ENCODE peak calls at places on chromosome 19, in six cellular contexts. U is GM12878, D is NT2/D1, L is HCT116, J is K562, R is H1. Q is an unnamed sample.

GRCh38 chr19:27971869-27972268 is 1241.1 kb downstream of the UQCRFS1 start:
- DNase-seq in D (no peak), U (no peak), R (no peak), J (no peak), L (no peak), Q (no peak)

GRCh38 chr19:12985049-12985776 is 10.1 kb upstream of the NFIX start:
- DNase-seq in U (no peak), L (peak), J (peak), D (no peak), R (no peak), Q (peak)

GRCh38 chr19:35279985-35280821 is 2.1 kb upstream of the HAMP start:
- DNase-seq in D (no peak), J (no peak), R (no peak), L (no peak), U (peak), Q (peak)

GRCh38 chr19:3798137-3798536 is 12.0 kb upstream of the MATK start:
- DNase-seq in J (no peak), L (no peak), U (no peak), R (no peak), D (no peak), Q (no peak)

GRCh38 chr19:28633223-28634030 is 579.5 kb downstream of the UQCRFS1 start:
- DNase-seq in J (peak), D (peak), L (no peak), R (peak), U (no peak), Q (no peak)

GRCh38 chr19:37964109-37964508 is 57.1 kb downstream of the SIPA1L3 start:
- DNase-seq in U (no peak), L (no peak), J (no peak), D (no peak), R (no peak), Q (no peak)

GRCh38 chr19:6248856-6249255 is 30.9 kb downstream of the MLLT1 start:
- DNase-seq in J (no peak), D (no peak), U (no peak), R (no peak), L (no peak), Q (no peak)

GRCh38 chr19:15759962-15760565 is 22.3 kb downstream of the OR10H3 start:
- DNase-seq in R (no peak), U (no peak), L (peak), J (no peak), D (no peak), Q (peak)

GRCh38 chr19:44303305-44303704 is 1.5 kb downstream of the ZNF235 start:
- DNase-seq in U (no peak), L (no peak), J (no peak), R (no peak), D (no peak), Q (no peak)

GRCh38 chr19:14383898-14384669 is 2.8 kb downstream of the ADGRE5 start:
- DNase-seq in J (peak), R (no peak), U (no peak), L (no peak), D (no peak), Q (no peak)

GRCh38 chr19:36215276-36216171 is 618 bp downstream of the ZNF146 start:
- DNase-seq in U (no peak), R (no peak), L (no peak), J (no peak), D (no peak), Q (no peak)

GRCh38 chr19:34667349-34668076 is 9.4 kb downstream of the SCGB2B2 start:
- DNase-seq in L (no peak), U (no peak), J (peak), R (no peak), D (no peak), Q (peak)

GRCh38 chr19:1239420-1239795 is 1.6 kb upstream of the CBARP start:
- DNase-seq in L (no peak), U (no peak), D (no peak), J (no peak), R (no peak), Q (no peak)

GRCh38 chr19:14337510-14337909 is 43.7 kb upstream of the ADGRE5 start:
- DNase-seq in L (peak), J (peak), D (peak), R (peak), U (no peak), Q (no peak)

GRCh38 chr19:29540128-29540527 is 14.3 kb downstream of the VSTM2B start:
- DNase-seq in J (no peak), R (no peak), D (no peak), U (no peak), L (no peak), Q (no peak)

GRCh38 chr19:16678498-16678897 is 17.6 kb downstream of the TMEM38A start:
- DNase-seq in L (no peak), U (no peak), D (no peak), J (no peak), R (no peak), Q (no peak)

GRCh38 chr19:4067396-4068057 is 828 bp upstream of the ZBTB7A start:
- DNase-seq in D (no peak), R (no peak), U (no peak), J (peak), L (no peak), Q (no peak)

GRCh38 chr19:1487576-1488281 is 2.4 kb downstream of the PCSK4 start:
- DNase-seq in U (no peak), L (no peak), J (no peak), R (no peak), D (no peak), Q (no peak)

GRCh38 chr19:17394891-17395415 is 957 bp upstream of the CCDC194 start:
- DNase-seq in J (peak), U (no peak), D (peak), R (peak), L (peak), Q (no peak)

GRCh38 chr19:14700711-14701110 is 10.9 kb downstream of the ZNF333 start:
- DNase-seq in J (no peak), U (no peak), R (no peak), L (no peak), D (no peak), Q (no peak)

GRCh38 chr19:797528-798414 is 519 bp downstream of the PTBP1 start:
- DNase-seq in U (peak), J (peak), D (no peak), L (peak), R (peak), Q (peak)

GRCh38 chr19:23547816-23548430 is 139.1 kb downstream of the ZNF675 start:
- DNase-seq in J (no peak), L (no peak), R (no peak), D (no peak), U (no peak), Q (no peak)

GRCh38 chr19:54162241-54162805 is 2.8 kb upstream of the LENG1 start:
- DNase-seq in D (no peak), L (peak), J (peak), R (peak), U (no peak), Q (no peak)

GRCh38 chr19:21698215-21698614 is 69.2 kb downstream of the ZNF100 start:
- DNase-seq in R (no peak), L (no peak), J (no peak), U (no peak), D (peak), Q (peak)

GRCh38 chr19:14786421-14786851 is 8.1 kb upstream of the ADGRE2 start:
- DNase-seq in R (peak), L (no peak), J (peak), D (peak), U (no peak), Q (no peak)

GRCh38 chr19:731000-731399 is 19.9 kb upstream of the MISP start:
- DNase-seq in U (no peak), D (no peak), R (no peak), J (no peak), L (no peak), Q (no peak)

GRCh38 chr19:3189702-3190469 is 4.2 kb downstream of the NCLN start:
- DNase-seq in J (peak), U (no peak), L (no peak), R (no peak), D (no peak), Q (no peak)

GRCh38 chr19:681029-681626 is 4.9 kb downstream of the FSTL3 start:
- DNase-seq in R (no peak), D (peak), U (no peak), J (peak), L (no peak), Q (no peak)

GRCh38 chr19:31539386-31539785 is 190.2 kb upstream of the TSHZ3 start:
- DNase-seq in J (no peak), R (peak), U (no peak), L (no peak), D (no peak), Q (no peak)

GRCh38 chr19:31537136-31537535 is 187.9 kb upstream of the TSHZ3 start:
- DNase-seq in L (no peak), D (no peak), J (no peak), U (no peak), R (peak), Q (no peak)

GRCh38 chr19:31543456-31543855 is 194.2 kb upstream of the TSHZ3 start:
- DNase-seq in J (no peak), R (no peak), D (no peak), L (no peak), U (no peak), Q (no peak)

GRCh38 chr19:31538879-31539278 is 189.6 kb upstream of the TSHZ3 start:
- DNase-seq in D (no peak), U (no peak), J (no peak), L (no peak), R (peak), Q (no peak)

DNA sequence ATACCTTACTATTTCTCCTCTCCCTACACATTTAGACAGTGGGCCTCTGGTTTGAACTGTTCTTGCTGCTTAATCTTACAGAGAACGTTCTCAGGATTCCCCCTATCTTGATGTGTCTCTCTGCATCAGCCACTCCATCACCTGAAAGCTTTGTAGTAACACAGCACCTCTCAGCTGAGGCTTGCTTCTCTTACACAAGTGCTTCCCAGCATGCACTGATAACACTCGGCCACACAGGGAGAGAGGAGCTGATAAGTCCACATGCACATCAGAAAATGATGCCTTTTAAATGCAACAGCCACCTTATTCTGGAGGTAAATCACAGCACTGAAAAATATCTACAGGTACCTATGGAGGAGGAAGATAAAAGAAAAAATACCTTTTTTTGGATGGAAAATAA is 192.2 kb upstream of the TSHZ3 start:
- DNase-seq in L (no peak), R (no peak), U (no peak), J (no peak), D (no peak), Q (no peak)
- TF ChIP-seq ZNF274 in L (no peak), R (no peak), U (no peak), J (no peak), D (no peak), Q (no peak)

DNA sequence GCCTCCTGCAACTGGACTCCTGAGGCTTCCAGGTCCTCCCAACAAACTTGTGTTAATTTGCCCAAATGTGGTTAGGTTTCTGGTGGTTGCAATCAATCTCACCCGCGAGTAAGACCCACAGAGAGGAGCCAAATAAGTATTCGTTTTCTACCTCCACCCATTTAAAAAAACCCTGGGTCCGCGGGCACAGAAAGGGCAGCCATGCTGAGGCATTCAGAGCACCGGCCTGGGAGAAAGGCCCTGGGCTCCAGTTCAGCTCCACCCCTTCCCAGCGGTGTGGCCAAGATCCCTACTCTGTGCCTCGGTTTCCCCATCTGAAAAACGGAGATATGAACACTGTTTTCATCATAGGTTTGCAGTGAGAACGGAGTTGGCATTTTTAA is 56.9 kb downstream of the PEPD start:
- DNase-seq in R (no peak), L (no peak), J (no peak), D (no peak), U (no peak), Q (no peak)
- TF ChIP-seq ZNF274 in R (no peak), L (no peak), J (no peak), D (no peak), U (no peak), Q (no peak)

DNA sequence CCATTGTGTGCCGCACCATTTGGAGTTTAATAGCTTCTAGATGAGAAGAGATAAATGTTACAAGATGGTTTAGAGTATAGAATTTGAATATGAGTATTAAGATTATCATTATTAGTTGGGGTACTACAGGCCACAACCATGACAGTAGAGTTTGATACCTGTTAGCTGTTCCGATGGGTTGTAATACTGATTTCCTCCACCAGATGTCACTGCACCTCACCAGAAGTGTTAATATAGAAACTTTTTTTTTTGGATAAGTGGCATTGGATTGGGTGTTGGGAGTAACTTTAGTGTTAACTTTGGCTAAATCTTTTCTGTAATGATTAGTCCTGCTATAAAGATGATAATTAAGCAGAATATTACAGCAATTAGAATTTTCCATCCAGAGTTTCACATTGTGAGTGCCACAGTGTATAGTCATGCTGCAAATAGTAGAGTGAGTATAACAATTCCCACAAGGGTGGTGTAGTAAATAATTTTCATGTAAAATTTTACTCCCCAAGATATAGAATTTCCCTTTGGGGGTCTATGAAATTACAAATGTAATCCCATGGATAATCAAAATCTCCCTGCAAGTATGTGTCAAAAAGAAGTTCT is 56.3 kb downstream of the PSG3 start:
- DNase-seq in J (peak), U (no peak), R (peak), L (peak), D (peak), Q (peak)
- TF ChIP-seq ZNF274 in J (no peak), U (no peak), R (no peak), L (no peak), D (no peak), Q (no peak)

GRCh38 chr19:48385461-48386087 is 5.8 kb downstream of the KDELR1 start:
- DNase-seq in U (no peak), R (no peak), L (no peak), D (no peak), J (no peak), Q (no peak)
- TF ChIP-seq ZNF274 in U (no peak), R (no peak), L (no peak), D (no peak), J (no peak), Q (no peak)

DNA sequence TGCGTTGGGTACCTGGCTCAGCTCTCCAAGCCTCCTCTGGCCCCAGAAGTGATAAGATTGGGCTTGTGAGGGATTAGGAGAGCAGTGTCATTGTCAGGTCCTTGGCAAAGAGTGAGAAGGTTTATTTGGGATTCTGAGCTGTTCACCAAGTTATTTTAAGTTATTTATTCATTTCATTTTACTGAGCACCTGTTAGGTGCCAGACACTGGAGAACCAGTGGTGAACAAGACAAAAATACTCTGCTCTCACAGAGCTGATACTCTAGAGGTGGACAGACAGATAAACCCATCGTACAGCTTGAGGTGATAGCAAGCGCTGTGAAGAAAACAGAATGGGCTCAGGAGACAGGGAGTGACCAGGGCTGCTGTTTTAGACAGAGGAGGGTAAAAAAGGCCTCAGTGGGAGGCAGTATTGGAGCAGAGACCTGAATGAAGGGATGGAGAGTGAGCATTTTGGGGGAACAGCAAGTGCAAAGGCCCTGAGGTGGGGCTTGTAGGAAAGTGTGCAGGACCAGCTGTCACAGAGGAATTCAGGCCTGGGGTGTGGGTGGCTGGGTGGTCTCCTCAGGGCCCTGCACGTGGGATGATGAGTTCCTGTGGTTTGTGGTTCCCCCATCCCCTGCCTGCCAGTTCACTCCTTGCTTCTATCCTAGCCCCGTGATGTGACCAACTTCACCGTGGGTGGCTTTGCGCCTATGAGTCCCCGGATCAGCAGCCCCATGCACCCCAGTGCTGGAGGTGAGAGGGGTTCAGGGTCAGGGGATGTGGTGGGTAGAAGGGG is 8.7 kb upstream of the TIMM50 start:
- DNase-seq in D (no peak), U (no peak), J (no peak), L (no peak), R (no peak), Q (no peak)
- TF ChIP-seq ZNF274 in D (no peak), U (no peak), J (no peak), L (no peak), R (no peak), Q (no peak)

GRCh38 chr19:40198272-40198990 is 7.2 kb downstream of the MAP3K10 start:
- DNase-seq in J (no peak), R (no peak), L (no peak), U (no peak), D (no peak), Q (no peak)

GRCh38 chr19:40204381-40204780 is 13.2 kb downstream of the MAP3K10 start:
- DNase-seq in L (no peak), U (no peak), J (no peak), R (no peak), D (no peak), Q (no peak)

GRCh38 chr19:40205760-40206159 is 12.4 kb downstream of the TTC9B start:
- DNase-seq in R (no peak), U (no peak), L (no peak), J (no peak), D (no peak), Q (no peak)

DNA sequence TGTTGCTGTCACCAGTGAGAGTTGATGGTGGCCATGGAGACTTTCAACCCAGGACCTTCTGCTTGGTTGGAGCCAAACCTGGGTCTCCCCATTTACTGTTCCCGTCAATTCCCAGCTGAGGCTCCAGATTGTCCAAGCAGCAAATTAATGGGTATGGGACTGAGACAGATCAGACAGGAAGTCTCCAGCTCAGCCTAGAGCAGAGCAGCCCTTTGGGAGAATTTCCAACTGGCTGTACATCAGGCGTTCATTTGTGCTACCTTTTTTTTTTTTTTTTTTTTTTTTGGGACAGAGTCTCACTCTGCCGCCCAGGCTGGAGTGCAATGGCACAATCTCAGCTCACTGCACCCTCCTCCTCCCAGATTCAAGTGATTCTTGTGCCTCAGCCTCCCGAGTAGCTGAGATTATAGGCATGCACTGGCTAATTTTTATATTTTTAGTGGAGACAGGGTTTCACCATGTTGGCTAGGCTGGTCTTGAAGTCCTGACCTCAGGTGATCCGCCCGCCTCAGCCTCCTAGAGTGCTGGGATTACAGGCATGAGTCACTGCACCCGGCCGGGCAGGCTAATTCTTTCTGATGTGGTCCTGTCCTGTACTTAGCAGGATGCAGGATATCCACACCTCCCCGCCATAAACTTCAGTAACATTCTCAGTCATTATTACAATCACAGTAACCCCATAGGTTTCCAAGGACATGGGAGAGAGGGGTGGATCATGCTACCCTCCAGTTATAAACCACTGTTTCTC is 9.3 kb downstream of the MAP3K10 start:
- DNase-seq in R (no peak), U (no peak), L (peak), D (no peak), J (no peak), Q (no peak)
- TF ChIP-seq ZNF274 in R (no peak), U (no peak), L (no peak), D (no peak), J (no peak), Q (no peak)

GRCh38 chr19:50392759-50393158 is 8.6 kb downstream of the POLD1 start:
- DNase-seq in D (no peak), U (no peak), R (no peak), J (no peak), L (no peak), Q (no peak)
- TF ChIP-seq ZNF274 in D (no peak), U (no peak), R (no peak), J (no peak), L (no peak), Q (no peak)

DNA sequence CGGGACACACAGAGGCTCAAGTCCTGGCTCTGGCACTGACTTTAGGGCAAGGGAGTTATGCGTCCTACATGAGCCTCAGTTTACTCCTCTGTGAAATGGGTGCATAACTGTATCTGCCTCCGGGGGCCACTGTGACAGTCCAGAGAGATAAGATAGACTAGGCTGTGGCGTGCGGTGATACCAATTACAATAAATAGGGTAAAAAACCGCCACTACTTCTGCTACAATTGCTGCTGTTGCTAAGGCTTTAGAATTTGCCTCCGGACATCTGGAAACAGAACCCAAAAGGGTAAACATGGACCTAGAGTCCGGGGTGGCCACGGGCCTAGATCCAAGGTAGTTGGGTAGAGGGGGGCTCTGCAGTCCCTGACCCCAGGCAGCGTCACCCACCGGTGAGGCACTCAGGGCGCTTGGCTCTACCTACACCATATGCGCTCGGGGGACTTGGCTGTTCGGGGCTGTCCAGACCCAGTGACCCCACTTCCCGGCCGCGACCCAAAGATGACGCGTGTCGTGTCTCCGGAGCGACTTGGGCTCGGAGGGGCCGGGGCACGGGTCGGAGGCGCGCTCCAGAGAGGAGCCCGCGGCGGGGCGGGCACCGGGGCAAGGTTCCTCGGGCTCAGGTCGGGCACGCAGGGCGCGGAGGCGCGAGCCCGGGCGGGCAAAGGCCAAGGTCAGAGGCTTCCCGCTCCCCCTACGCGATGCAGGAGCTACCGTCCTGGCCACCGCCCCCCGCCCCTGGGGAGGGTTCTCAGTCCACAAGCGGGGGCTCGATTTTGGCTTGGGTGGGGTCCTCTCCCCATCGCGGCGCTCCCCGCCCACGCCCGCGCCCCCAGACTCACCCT is 1.0 kb downstream of the INSR start:
- DNase-seq in D (no peak), L (no peak), J (peak), R (peak), U (no peak), Q (peak)
- TF ChIP-seq ZNF274 in D (no peak), L (no peak), J (no peak), R (no peak), U (no peak), Q (no peak)